ENCODE peak calls at places on chromosomes 4 and X, in seven cellular contexts. One of them, this sample, is unnamed.
A peak's percentile ranks its signal among the peaks of the same experiment; 100 is the strongest.

GRCh38 chrX:9677098-9677739 is 88.4 kb downstream of the GPR143 start:
- DNase-seq in activated T-helper 1 cell treated with Interleukin-2 at 50 U/mL for 16 hours: no peak
- DNase-seq in PC-3: peak; percentile 56
- DNase-seq in neural progenitor cell: no peak
- DNase-seq in NCI-H1092 treated with DMSO at 0.1 percent for 48 hours: peak; percentile 29
- DNase-seq in kidney tubule cell: peak; percentile 27
- DNase-seq in NCI-H1417 treated with DMSO at 0.1 percent for 48 hours: no peak
- DNase-seq in this sample: no peak

GRCh38 chr4:30283336-30283735 is 436.8 kb upstream of the PCDH7 start:
- DNase-seq in NCI-H1092 treated with DMSO at 0.1 percent for 48 hours: no peak
- DNase-seq in neural progenitor cell: no peak
- DNase-seq in activated T-helper 1 cell treated with Interleukin-2 at 50 U/mL for 16 hours: no peak
- DNase-seq in kidney tubule cell: no peak
- DNase-seq in NCI-H1417 treated with DMSO at 0.1 percent for 48 hours: no peak
- DNase-seq in PC-3: no peak
- DNase-seq in this sample: no peak

GRCh38 chr4:20351360-20352171 is 99.9 kb downstream of the SLIT2 start:
- DNase-seq in neural progenitor cell: peak; percentile 6
- DNase-seq in activated T-helper 1 cell treated with Interleukin-2 at 50 U/mL for 16 hours: no peak
- DNase-seq in PC-3: no peak
- DNase-seq in kidney tubule cell: no peak
- DNase-seq in NCI-H1417 treated with DMSO at 0.1 percent for 48 hours: no peak
- DNase-seq in NCI-H1092 treated with DMSO at 0.1 percent for 48 hours: no peak
- DNase-seq in this sample: no peak

GRCh38 chr4:19927381-19927780 is 324.3 kb upstream of the SLIT2 start:
- DNase-seq in neural progenitor cell: no peak
- DNase-seq in PC-3: no peak
- DNase-seq in NCI-H1417 treated with DMSO at 0.1 percent for 48 hours: no peak
- DNase-seq in kidney tubule cell: peak; percentile 6
- DNase-seq in activated T-helper 1 cell treated with Interleukin-2 at 50 U/mL for 16 hours: no peak
- DNase-seq in NCI-H1092 treated with DMSO at 0.1 percent for 48 hours: no peak
- DNase-seq in this sample: no peak

GRCh38 chr4:48467891-48468290 is 15.3 kb upstream of the SLC10A4 start:
- DNase-seq in neural progenitor cell: no peak
- DNase-seq in NCI-H1417 treated with DMSO at 0.1 percent for 48 hours: no peak
- DNase-seq in NCI-H1092 treated with DMSO at 0.1 percent for 48 hours: no peak
- DNase-seq in PC-3: no peak
- DNase-seq in kidney tubule cell: no peak
- DNase-seq in activated T-helper 1 cell treated with Interleukin-2 at 50 U/mL for 16 hours: no peak
- DNase-seq in this sample: no peak

GRCh38 chrX:65601530-65602281 is 65.7 kb upstream of the MSN start:
- DNase-seq in kidney tubule cell: peak; percentile 72
- DNase-seq in activated T-helper 1 cell treated with Interleukin-2 at 50 U/mL for 16 hours: peak; percentile 35
- DNase-seq in neural progenitor cell: no peak
- DNase-seq in NCI-H1417 treated with DMSO at 0.1 percent for 48 hours: no peak
- DNase-seq in PC-3: peak; percentile 68
- DNase-seq in NCI-H1092 treated with DMSO at 0.1 percent for 48 hours: peak; percentile 27
- DNase-seq in this sample: no peak

GRCh38 chrX:150365953-150366911 is 3.1 kb downstream of the MAMLD1 start:
- DNase-seq in kidney tubule cell: peak; percentile 54
- DNase-seq in neural progenitor cell: peak; percentile 75
- DNase-seq in NCI-H1417 treated with DMSO at 0.1 percent for 48 hours: no peak
- DNase-seq in NCI-H1092 treated with DMSO at 0.1 percent for 48 hours: no peak
- DNase-seq in activated T-helper 1 cell treated with Interleukin-2 at 50 U/mL for 16 hours: no peak
- DNase-seq in PC-3: peak; percentile 17
- DNase-seq in this sample: peak; percentile 37

GRCh38 chr4:4714330-4714729 is 145.1 kb upstream of the MSX1 start:
- DNase-seq in kidney tubule cell: peak; percentile 48
- DNase-seq in activated T-helper 1 cell treated with Interleukin-2 at 50 U/mL for 16 hours: no peak
- DNase-seq in NCI-H1092 treated with DMSO at 0.1 percent for 48 hours: no peak
- DNase-seq in PC-3: no peak
- DNase-seq in NCI-H1417 treated with DMSO at 0.1 percent for 48 hours: no peak
- DNase-seq in neural progenitor cell: no peak
- DNase-seq in this sample: no peak

GRCh38 chr4:185796176-185796575 is 15.8 kb downstream of the SORBS2 start:
- DNase-seq in kidney tubule cell: no peak
- DNase-seq in NCI-H1092 treated with DMSO at 0.1 percent for 48 hours: no peak
- DNase-seq in neural progenitor cell: no peak
- DNase-seq in activated T-helper 1 cell treated with Interleukin-2 at 50 U/mL for 16 hours: no peak
- DNase-seq in NCI-H1417 treated with DMSO at 0.1 percent for 48 hours: no peak
- DNase-seq in PC-3: no peak
- DNase-seq in this sample: no peak

GRCh38 chrX:96843566-96843965 is 40.1 kb upstream of the RPA4 start:
- DNase-seq in NCI-H1417 treated with DMSO at 0.1 percent for 48 hours: no peak
- DNase-seq in NCI-H1092 treated with DMSO at 0.1 percent for 48 hours: no peak
- DNase-seq in PC-3: no peak
- DNase-seq in neural progenitor cell: peak; percentile 67
- DNase-seq in kidney tubule cell: peak; percentile 39
- DNase-seq in activated T-helper 1 cell treated with Interleukin-2 at 50 U/mL for 16 hours: no peak
- DNase-seq in this sample: no peak

GRCh38 chr4:81214518-81215218 is 354 bp downstream of the PRKG2 start:
- DNase-seq in kidney tubule cell: peak; percentile 7
- DNase-seq in PC-3: no peak
- DNase-seq in NCI-H1417 treated with DMSO at 0.1 percent for 48 hours: no peak
- DNase-seq in NCI-H1092 treated with DMSO at 0.1 percent for 48 hours: peak; percentile 59
- DNase-seq in activated T-helper 1 cell treated with Interleukin-2 at 50 U/mL for 16 hours: no peak
- DNase-seq in neural progenitor cell: peak; percentile 74
- DNase-seq in this sample: no peak

GRCh38 chrX:53476371-53476770 is 42.2 kb upstream of the HSD17B10 start:
- DNase-seq in neural progenitor cell: no peak
- DNase-seq in kidney tubule cell: peak; percentile 10
- DNase-seq in activated T-helper 1 cell treated with Interleukin-2 at 50 U/mL for 16 hours: no peak
- DNase-seq in NCI-H1417 treated with DMSO at 0.1 percent for 48 hours: no peak
- DNase-seq in PC-3: no peak
- DNase-seq in NCI-H1092 treated with DMSO at 0.1 percent for 48 hours: no peak
- DNase-seq in this sample: no peak

GRCh38 chr4:139489638-139490037 is 35.7 kb downstream of the RAB33B start:
- DNase-seq in activated T-helper 1 cell treated with Interleukin-2 at 50 U/mL for 16 hours: no peak
- DNase-seq in PC-3: no peak
- DNase-seq in kidney tubule cell: no peak
- DNase-seq in NCI-H1417 treated with DMSO at 0.1 percent for 48 hours: no peak
- DNase-seq in neural progenitor cell: no peak
- DNase-seq in NCI-H1092 treated with DMSO at 0.1 percent for 48 hours: no peak
- DNase-seq in this sample: no peak

GRCh38 chr4:158624889-158625478 is 46.7 kb downstream of the C4orf46 start:
- DNase-seq in activated T-helper 1 cell treated with Interleukin-2 at 50 U/mL for 16 hours: no peak
- DNase-seq in PC-3: peak; percentile 75
- DNase-seq in NCI-H1092 treated with DMSO at 0.1 percent for 48 hours: peak; percentile 46
- DNase-seq in kidney tubule cell: peak; percentile 53
- DNase-seq in NCI-H1417 treated with DMSO at 0.1 percent for 48 hours: peak; percentile 21
- DNase-seq in neural progenitor cell: peak; percentile 75
- DNase-seq in this sample: peak; percentile 57

GRCh38 chr4:37442062-37442323 is 197.4 kb downstream of the NWD2 start:
- DNase-seq in NCI-H1417 treated with DMSO at 0.1 percent for 48 hours: no peak
- DNase-seq in kidney tubule cell: no peak
- DNase-seq in activated T-helper 1 cell treated with Interleukin-2 at 50 U/mL for 16 hours: no peak
- DNase-seq in NCI-H1092 treated with DMSO at 0.1 percent for 48 hours: no peak
- DNase-seq in PC-3: no peak
- DNase-seq in neural progenitor cell: no peak
- DNase-seq in this sample: no peak

GRCh38 chrX:12269484-12269883 is 131.2 kb downstream of the FRMPD4 start:
- DNase-seq in PC-3: peak; percentile 34
- DNase-seq in kidney tubule cell: no peak
- DNase-seq in NCI-H1092 treated with DMSO at 0.1 percent for 48 hours: no peak
- DNase-seq in NCI-H1417 treated with DMSO at 0.1 percent for 48 hours: no peak
- DNase-seq in activated T-helper 1 cell treated with Interleukin-2 at 50 U/mL for 16 hours: no peak
- DNase-seq in neural progenitor cell: no peak
- DNase-seq in this sample: no peak

GRCh38 chr4:157357887-157358286 is 137.4 kb downstream of the GRIA2 start:
- DNase-seq in activated T-helper 1 cell treated with Interleukin-2 at 50 U/mL for 16 hours: no peak
- DNase-seq in NCI-H1092 treated with DMSO at 0.1 percent for 48 hours: no peak
- DNase-seq in PC-3: no peak
- DNase-seq in kidney tubule cell: no peak
- DNase-seq in neural progenitor cell: no peak
- DNase-seq in NCI-H1417 treated with DMSO at 0.1 percent for 48 hours: no peak
- DNase-seq in this sample: no peak

GRCh38 chr4:104901438-104901837 is 245.2 kb upstream of the TET2 start:
- DNase-seq in kidney tubule cell: no peak
- DNase-seq in neural progenitor cell: peak; percentile 43
- DNase-seq in NCI-H1092 treated with DMSO at 0.1 percent for 48 hours: peak; percentile 53
- DNase-seq in NCI-H1417 treated with DMSO at 0.1 percent for 48 hours: no peak
- DNase-seq in activated T-helper 1 cell treated with Interleukin-2 at 50 U/mL for 16 hours: no peak
- DNase-seq in PC-3: no peak
- DNase-seq in this sample: no peak

GRCh38 chr4:56619160-56619559 is 61.9 kb downstream of the HOPX start:
- DNase-seq in PC-3: peak; percentile 56
- DNase-seq in NCI-H1417 treated with DMSO at 0.1 percent for 48 hours: no peak
- DNase-seq in activated T-helper 1 cell treated with Interleukin-2 at 50 U/mL for 16 hours: no peak
- DNase-seq in neural progenitor cell: no peak
- DNase-seq in kidney tubule cell: no peak
- DNase-seq in NCI-H1092 treated with DMSO at 0.1 percent for 48 hours: no peak
- DNase-seq in this sample: no peak

GRCh38 chrX:39337461-39337860 is 536.2 kb downstream of the MID1IP1 start:
- DNase-seq in neural progenitor cell: peak; percentile 40
- DNase-seq in NCI-H1092 treated with DMSO at 0.1 percent for 48 hours: peak; percentile 97
- DNase-seq in activated T-helper 1 cell treated with Interleukin-2 at 50 U/mL for 16 hours: no peak
- DNase-seq in PC-3: no peak
- DNase-seq in kidney tubule cell: no peak
- DNase-seq in NCI-H1417 treated with DMSO at 0.1 percent for 48 hours: no peak
- DNase-seq in this sample: no peak

This sample was measured in ACHN.